ENCODE peak calls at places on chromosomes 13 and 19, in six cellular contexts. E is hepatocyte, B is tibial nerve, H is BE2C, Q is Caco-2, R is psoas muscle. L is an unnamed sample.

GRCh38 chr13:64546371-64546770 is 2683.8 kb downstream of the PCDH9 start:
- DNase-seq in E (no peak), B (no peak), Q (no peak), R (no peak), H (no peak), L (no peak)

GRCh38 chr13:73465629-73465974 is 406.8 kb downstream of the KLF5 start:
- DNase-seq in H (no peak), R (no peak), B (no peak), E (peak; percentile 56), Q (no peak), L (no peak)

GRCh38 chr13:48160879-48161278 is 66.0 kb upstream of the MED4 start:
- DNase-seq in E (no peak), B (peak; percentile 27), Q (no peak), H (no peak), R (peak; percentile 66), L (no peak)

GRCh38 chr19:51735759-51736449 is 12.1 kb upstream of the HAS1 start:
- DNase-seq in H (no peak), R (peak; percentile 64), Q (no peak), E (no peak), B (peak; percentile 19), L (no peak)

GRCh38 chr13:29922281-29922821 is 71.9 kb upstream of the UBL3 start:
- DNase-seq in E (no peak), B (no peak), Q (no peak), H (no peak), R (no peak), L (no peak)

GRCh38 chr13:94249512-94249911 is 230.0 kb downstream of the DCT start:
- DNase-seq in Q (no peak), H (no peak), E (no peak), R (no peak), B (no peak), L (no peak)

GRCh38 chr13:28535734-28536133 is 40.8 kb upstream of the FLT1 start:
- DNase-seq in B (no peak), R (no peak), Q (no peak), H (no peak), E (no peak), L (no peak)

GRCh38 chr13:53151692-53152421 is 123.2 kb downstream of the OLFM4 start:
- DNase-seq in Q (peak; percentile 47), E (peak; percentile 77), H (peak; percentile 52), R (no peak), B (no peak), L (peak; percentile 68)

GRCh38 chr13:52399037-52399436 is 6.9 kb downstream of the THSD1 start:
- DNase-seq in R (no peak), B (no peak), H (no peak), Q (no peak), E (no peak), L (no peak)

GRCh38 chr13:113604186-113604585 is 19.6 kb downstream of the TFDP1 start:
- DNase-seq in E (no peak), Q (no peak), B (no peak), H (no peak), R (no peak), L (no peak)

GRCh38 chr13:33543631-33544030 is 258.1 kb upstream of the STARD13 start:
- DNase-seq in B (no peak), E (peak; percentile 18), Q (no peak), R (no peak), H (no peak), L (peak; percentile 39)

GRCh38 chr13:37602743-37603381 is 4.3 kb upstream of the POSTN start:
- DNase-seq in E (peak; percentile 10), B (no peak), H (no peak), R (no peak), Q (no peak), L (peak; percentile 19)

GRCh38 chr13:66477816-66478215 is 752.3 kb downstream of the PCDH9 start:
- DNase-seq in H (no peak), Q (no peak), B (no peak), E (no peak), R (no peak), L (no peak)

GRCh38 chr19:49896863-49897621 is at the start of gene IL4I1:
- DNase-seq in Q (no peak), B (no peak), E (no peak), R (no peak), H (no peak), L (peak; percentile 77)

GRCh38 chr13:79995334-79995733 is 345.6 kb downstream of the SPRY2 start:
- DNase-seq in R (no peak), Q (no peak), H (no peak), E (no peak), B (no peak), L (no peak)

GRCh38 chr19:51097796-51098195 is 10.4 kb downstream of the CTU1 start:
- DNase-seq in Q (no peak), H (no peak), B (no peak), R (no peak), E (no peak), L (no peak)

GRCh38 chr13:94967183-94968039 is 255.1 kb upstream of the SOX21 start:
- DNase-seq in B (no peak), R (no peak), E (peak; percentile 66), Q (no peak), H (peak; percentile 40), L (no peak)

GRCh38 chr13:62003452-62003851 is 587.8 kb upstream of the PCDH20 start:
- DNase-seq in E (no peak), B (no peak), H (no peak), R (no peak), Q (no peak), L (no peak)

GRCh38 chr13:90757127-90757680 is 590.3 kb upstream of the MIR17HG start:
- DNase-seq in B (no peak), H (no peak), R (no peak), Q (no peak), E (no peak), L (no peak)

GRCh38 chr19:37813340-37813739 is 34.0 kb upstream of the ZNF573 start:
- DNase-seq in H (no peak), E (no peak), R (no peak), B (no peak), Q (no peak), L (no peak)

GRCh38 chr13:40306817-40307216 is 359.6 kb downstream of the FOXO1 start:
- DNase-seq in H (no peak), B (no peak), R (no peak), E (no peak), Q (no peak), L (peak; percentile 12)

DNA sequence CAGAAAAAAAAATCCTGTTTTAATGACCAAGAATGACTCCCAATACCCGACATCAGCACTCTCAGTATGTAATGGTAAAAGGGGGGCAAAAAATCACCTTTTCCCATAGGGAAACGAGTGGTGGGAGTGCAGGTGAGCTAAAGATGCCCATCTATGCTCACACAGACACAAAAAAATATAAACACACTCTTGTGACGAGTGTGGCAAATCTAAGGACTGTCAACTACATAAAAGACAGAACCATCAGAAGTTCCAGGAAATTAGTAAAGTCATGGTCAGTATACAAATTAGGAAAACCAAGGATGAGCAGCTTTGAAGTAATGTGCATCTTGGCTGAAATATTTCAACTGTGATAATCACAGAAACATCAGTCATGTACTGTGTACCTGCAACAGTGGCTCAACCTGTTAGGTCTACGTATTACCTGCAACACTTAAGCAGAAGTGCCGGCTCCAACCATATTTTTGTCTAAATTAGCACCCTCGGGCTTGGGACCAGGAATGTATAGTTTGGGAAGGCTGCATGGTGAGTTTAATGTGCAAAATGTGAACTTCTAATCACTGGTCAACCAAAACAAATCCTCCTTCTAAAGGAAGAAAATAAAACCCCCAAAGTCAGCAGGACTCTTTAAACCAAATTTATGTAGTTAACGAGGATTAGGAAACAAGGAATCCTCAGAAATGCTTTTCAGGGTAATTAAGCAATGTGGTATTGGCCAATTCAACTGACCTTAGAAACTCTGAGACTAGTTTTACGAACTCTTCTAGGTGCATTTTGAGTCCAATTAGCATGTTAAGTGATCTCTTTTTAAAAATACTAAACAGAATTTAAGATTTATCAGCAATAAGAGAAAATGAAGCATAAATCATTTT is 24.4 kb downstream of the ANKRD10 start:
- DNase-seq in B (no peak), E (no peak), Q (no peak), H (no peak), R (no peak), L (no peak)
- H3K4me1 ChIP-seq in B (peaks cover 5% of the 10 kb centered on the region), E (no peaks in the 10 kb centered on the region), Q (no peaks in the 10 kb centered on the region), H (no peaks in the 10 kb centered on the region), R (peaks cover 53% of the 10 kb centered on the region), L (no peaks in the 10 kb centered on the region)

GRCh38 chr19:35214766-35215422 is 13.6 kb downstream of the FAM187B start:
- DNase-seq in E (no peak), B (no peak), H (no peak), R (no peak), Q (no peak), L (no peak)
- H3K4me1 ChIP-seq in E (peaks cover 8% of the 10 kb centered on the region), B (peaks cover 29% of the 10 kb centered on the region), H (peaks cover 3% of the 10 kb centered on the region), R (peaks cover 20% of the 10 kb centered on the region), Q (peaks cover 2% of the 10 kb centered on the region), L (peaks cover 72% of the 10 kb centered on the region)

DNA sequence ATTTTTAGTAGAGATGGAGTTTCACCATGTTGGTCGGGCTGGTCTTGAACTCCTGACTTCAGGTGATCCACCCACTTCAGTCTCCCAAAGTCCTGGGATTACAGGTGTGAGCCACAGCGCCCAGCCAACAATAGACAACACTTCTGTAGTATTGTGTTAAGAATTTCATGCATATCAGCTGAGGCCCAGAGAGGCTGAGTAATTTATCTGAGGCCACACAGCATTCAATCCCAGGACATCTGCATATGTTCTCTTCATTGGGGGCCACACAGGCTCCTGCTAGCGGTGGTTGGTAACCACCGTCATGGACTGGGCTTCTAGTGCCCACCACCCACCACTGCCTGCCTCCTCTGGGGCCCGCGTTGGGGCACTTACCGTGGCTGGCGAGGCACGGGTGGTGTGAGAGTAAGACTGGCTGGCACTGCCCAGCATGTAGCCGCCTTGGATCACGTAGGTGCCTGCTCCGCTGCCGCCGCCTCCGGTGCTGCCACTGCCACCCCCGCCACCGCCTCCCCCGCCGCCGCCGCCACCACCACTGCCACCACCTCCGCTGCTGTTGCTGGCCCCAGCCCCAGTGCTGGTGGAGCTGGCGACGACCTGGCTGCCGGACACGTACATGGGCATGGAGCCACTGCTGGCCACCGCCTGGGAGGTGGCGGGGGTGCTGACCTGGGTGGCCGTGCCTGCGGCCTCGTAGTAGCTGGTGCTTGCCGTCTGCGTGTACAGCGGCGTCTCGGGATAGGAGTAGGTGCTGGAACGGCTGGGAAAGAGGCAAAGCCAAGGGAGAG is 20.3 kb downstream of the DCAF15 start:
- DNase-seq in R (no peak), E (no peak), B (no peak), H (no peak), Q (no peak), L (no peak)
- H3K4me1 ChIP-seq in R (peaks cover 16% of the 10 kb centered on the region), E (no peaks in the 10 kb centered on the region), B (no peaks in the 10 kb centered on the region), H (no peaks in the 10 kb centered on the region), Q (peaks cover 8% of the 10 kb centered on the region), L (peaks cover 12% of the 10 kb centered on the region)

GRCh38 chr13:110525328-110526319 is 35.9 kb downstream of the RAB20 start:
- DNase-seq in Q (no peak), B (no peak), R (no peak), H (no peak), E (no peak), L (peak; percentile 1)

GRCh38 chr13:110521946-110522345 is 39.6 kb downstream of the RAB20 start:
- DNase-seq in B (no peak), E (no peak), R (no peak), Q (no peak), H (no peak), L (no peak)

GRCh38 chr13:110523838-110524237 is 37.7 kb downstream of the RAB20 start:
- DNase-seq in R (no peak), Q (no peak), E (no peak), B (no peak), H (no peak), L (no peak)

GRCh38 chr13:110523180-110523579 is 38.3 kb downstream of the RAB20 start:
- DNase-seq in R (no peak), Q (no peak), E (no peak), B (no peak), H (no peak), L (no peak)

GRCh38 chr13:110524484-110525254 is 36.9 kb downstream of the RAB20 start:
- DNase-seq in B (no peak), E (no peak), R (no peak), Q (no peak), H (no peak), L (no peak)
- H3K4me1 ChIP-seq in B (peaks cover 67% of the 10 kb centered on the region), E (peaks cover 28% of the 10 kb centered on the region), R (peaks cover 4% of the 10 kb centered on the region), Q (peaks cover 39% of the 10 kb centered on the region), H (no peaks in the 10 kb centered on the region), L (no peaks in the 10 kb centered on the region)

GRCh38 chr19:16075430-16076153 is 703 bp upstream of the TPM4 start:
- DNase-seq in R (no peak), Q (no peak), H (no peak), E (no peak), B (no peak), L (no peak)
- H3K4me1 ChIP-seq in R (no peaks in the 10 kb centered on the region), Q (peaks cover 21% of the 10 kb centered on the region), H (peaks cover 3% of the 10 kb centered on the region), E (peaks cover 20% of the 10 kb centered on the region), B (peaks cover 30% of the 10 kb centered on the region), L (peaks cover 61% of the 10 kb centered on the region)

L was measured in OCI-LY7.